ENCODE peak calls at places on chromosomes 4 and X, in four cellular contexts. A, G, N and J are unnamed samples.

GRCh38 chrX:93591398-93591797 is 82.0 kb downstream of the NAP1L3 start:
- DNase-seq in A (no peak), G (no peak), N (no peak), J (no peak)

GRCh38 chr4:56799824-56800756 is 21.4 kb downstream of the SPINK2 start:
- DNase-seq in A (peak), G (peak), N (peak), J (peak)

GRCh38 chr4:121256346-121256745 is 92.2 kb upstream of the TNIP3 start:
- DNase-seq in A (no peak), G (no peak), N (no peak), J (no peak)

GRCh38 chrX:37361596-37361995 is 12.4 kb downstream of the PRRG1 start:
- DNase-seq in A (no peak), G (no peak), N (no peak), J (no peak)

GRCh38 chr4:177272007-177272406 is 37.7 kb upstream of the NEIL3 start:
- DNase-seq in A (no peak), G (no peak), N (no peak), J (no peak)

GRCh38 chr4:4260185-4260751 is 12.2 kb upstream of the TMEM128 start:
- DNase-seq in A (no peak), G (no peak), N (no peak), J (no peak)

GRCh38 chr4:86957214-86957613 is 22.4 kb downstream of the AFF1 start:
- DNase-seq in A (no peak), G (no peak), N (no peak), J (no peak)

GRCh38 chr4:184168406-184169019 is 49.2 kb downstream of the ENPP6 start:
- DNase-seq in A (peak), G (no peak), N (peak), J (peak)

GRCh38 chr4:145890689-145891088 is 47.9 kb downstream of the ZNF827 start:
- DNase-seq in A (no peak), G (no peak), N (no peak), J (no peak)

GRCh38 chr4:145885666-145886065 is 53.0 kb downstream of the ZNF827 start:
- DNase-seq in A (peak), G (no peak), N (no peak), J (no peak)

GRCh38 chr4:145887241-145887964 is 51.2 kb downstream of the ZNF827 start:
- DNase-seq in A (no peak), G (no peak), N (no peak), J (no peak)

GRCh38 chr4:145886871-145887240 is 51.8 kb downstream of the ZNF827 start:
- DNase-seq in A (no peak), G (no peak), N (no peak), J (no peak)

DNA sequence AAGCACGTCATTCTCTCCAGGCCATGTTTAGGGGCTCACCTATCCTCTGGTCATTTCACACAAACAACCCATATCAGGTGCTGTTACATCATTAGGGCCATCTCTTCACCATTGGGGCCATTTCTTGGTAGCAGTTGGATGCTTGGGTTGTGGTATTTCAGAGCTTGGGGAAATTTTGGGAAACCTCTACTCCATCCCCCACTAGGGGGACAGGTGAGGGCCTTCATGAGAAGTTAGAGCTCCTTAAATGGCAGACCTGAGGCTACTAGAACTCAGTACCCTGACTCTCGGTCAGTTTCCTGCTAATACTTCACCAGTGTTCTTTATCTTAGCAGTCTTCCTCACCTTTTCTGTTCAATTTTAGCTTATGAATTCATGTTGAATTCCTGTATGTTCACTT is 50.2 kb downstream of the ZNF827 start:
- DNase-seq in A (no peak), G (no peak), N (no peak), J (no peak)
- TF ChIP-seq CTCF in A (no peak), G (no peak), N (no peak), J (peak)

DNA sequence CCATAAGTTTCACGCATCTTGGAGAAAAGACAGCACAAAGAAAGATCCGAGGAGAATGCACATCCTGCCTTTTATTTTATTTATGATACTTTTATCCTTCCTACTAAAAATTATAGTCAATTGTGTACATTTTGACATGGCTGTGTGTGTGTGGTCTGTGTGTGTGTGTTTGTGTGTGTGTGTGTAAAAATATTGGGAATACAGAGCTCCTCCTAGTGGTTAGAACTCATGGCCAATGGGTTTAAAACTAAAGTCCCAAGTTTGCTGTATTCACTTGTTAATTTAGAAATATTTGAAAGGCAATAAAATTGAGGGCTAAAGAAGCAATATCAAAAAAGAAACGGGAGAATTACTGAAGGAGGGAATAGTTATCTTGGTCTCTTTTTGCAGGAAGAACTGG is 47.5 kb downstream of the NKX6-1 start:
- DNase-seq in A (no peak), G (no peak), N (no peak), J (no peak)
- TF ChIP-seq CTCF in A (peak), G (no peak), N (no peak), J (peak)

GRCh38 chr4:67087897-67088296 is 457.4 kb downstream of the CENPC start:
- DNase-seq in A (no peak), G (no peak), N (peak), J (no peak)
- TF ChIP-seq CTCF in A (peak), G (no peak), N (peak), J (peak)

GRCh38 chrX:56563231-56564116 is at the start of gene UBQLN2:
- DNase-seq in A (peak), G (peak), N (peak), J (peak)
- TF ChIP-seq CTCF in A (no peak), G (no peak), N (no peak), J (peak)

GRCh38 chr4:165462009-165462408 is 83.2 kb downstream of the CPE start:
- DNase-seq in A (no peak), G (no peak), N (no peak), J (no peak)
- TF ChIP-seq CTCF in A (no peak), G (no peak), N (no peak), J (no peak)

DNA sequence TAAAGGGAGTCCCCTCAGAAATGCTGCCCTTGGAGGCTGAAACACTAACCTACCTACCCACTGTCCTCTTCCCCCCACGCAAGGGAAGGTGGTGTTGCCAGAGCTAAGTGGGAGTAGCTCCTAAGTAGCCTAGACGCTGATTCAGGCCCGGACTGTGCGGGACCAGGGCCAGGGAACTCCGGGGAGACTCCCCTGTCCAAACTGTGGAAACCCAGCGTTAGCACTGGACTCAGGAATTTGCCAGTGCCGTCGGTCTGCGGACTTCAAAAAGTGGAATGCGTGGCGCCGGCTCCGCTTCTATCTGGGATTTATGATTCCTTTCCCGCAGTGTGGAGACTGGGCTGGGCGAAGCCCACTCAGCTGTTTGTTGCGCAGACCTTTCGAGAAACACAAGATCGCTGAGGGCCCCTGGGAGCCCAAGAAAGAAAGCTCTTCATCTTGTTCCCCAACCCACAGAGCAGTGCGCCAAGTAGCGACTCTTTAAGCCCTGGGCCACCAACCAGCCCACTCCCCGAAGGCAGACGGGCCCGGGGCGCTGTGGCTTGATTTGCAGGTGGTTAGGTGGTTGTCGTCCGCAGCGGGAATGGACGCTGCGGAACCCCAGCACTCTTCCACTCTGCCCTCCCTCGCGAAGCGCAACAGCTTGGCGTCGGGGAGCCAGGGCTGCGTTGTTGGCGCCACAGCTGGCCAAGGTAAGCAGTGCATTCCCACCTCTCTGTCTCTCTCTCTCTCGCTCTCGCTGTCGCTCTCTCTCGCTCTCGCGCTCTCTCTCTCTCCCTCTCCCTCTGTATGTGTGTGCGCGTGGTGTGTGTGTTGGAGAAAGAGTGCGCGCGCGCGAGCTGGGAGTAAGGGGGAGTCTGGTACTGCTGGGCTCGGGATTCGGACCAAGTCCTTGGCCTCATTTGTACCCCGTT is 2.0 kb downstream of the TMEM255A start:
- DNase-seq in A (peak), G (no peak), N (peak), J (peak)
- TF ChIP-seq CTCF in A (peak), G (no peak), N (peak), J (peak)

DNA sequence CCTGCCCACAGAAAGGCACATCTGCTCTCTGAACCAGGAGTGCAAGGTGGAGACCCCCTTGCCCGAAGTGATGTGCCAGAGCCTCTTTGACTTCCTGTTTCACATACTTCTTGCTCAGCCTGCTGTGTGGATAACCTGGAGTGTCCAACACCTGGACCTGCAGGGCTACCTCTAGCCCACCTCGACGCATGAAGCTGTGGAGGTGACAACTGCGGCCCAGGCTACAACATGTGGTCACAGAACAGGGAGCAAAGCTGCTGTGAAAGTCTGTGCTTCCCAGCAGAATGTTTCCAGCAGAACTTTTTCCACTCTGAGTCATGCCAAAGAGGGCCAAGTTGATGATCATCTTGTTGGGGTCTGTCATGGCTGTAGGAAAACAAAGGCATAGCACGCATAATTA is 1.5 kb downstream of the GIMD1 start:
- DNase-seq in A (peak), G (no peak), N (no peak), J (no peak)
- TF ChIP-seq CTCF in A (no peak), G (no peak), N (no peak), J (no peak)

GRCh38 chr4:164977243-164978164 is at the start of gene TRIM61:
- DNase-seq in A (peak), G (peak), N (no peak), J (peak)
- TF ChIP-seq CTCF in A (no peak), G (no peak), N (no peak), J (no peak)